ENCODE peak calls at places on chromosome 10, in seven cellular contexts. N is neural progenitor cell; H is Panc1; O is CD8-positive, alpha-beta T cell; U is kidney; P is neuronal stem cell; X is endothelial cell of umbilical vein. G is an unnamed sample. For H3K4me1, the result is how much of the 10 kb centered on the place peaks cover.

GRCh38 chr10:93815304-93816091 is 57.8 kb downstream of the LGI1 start:
- DNase-seq in P (peak), U (no peak), H (no peak), X (no peak), O (no peak), N (peak), G (no peak)

GRCh38 chr10:74991435-74991834 is 120.0 kb upstream of the SAMD8 start:
- DNase-seq in P (no peak), H (peak), N (peak), X (no peak), U (no peak), O (no peak), G (peak)

GRCh38 chr10:24541239-24541753 is 182.4 kb downstream of the ARHGAP21 start:
- DNase-seq in H (no peak), P (no peak), U (no peak), N (no peak), O (no peak), X (no peak), G (no peak)

GRCh38 chr10:2948127-2948854 is 119.1 kb upstream of the PFKP start:
- DNase-seq in O (no peak), H (no peak), P (no peak), U (no peak), N (no peak), X (no peak), G (no peak)

GRCh38 chr10:67079126-67079525 is 153.3 kb downstream of the LRRTM3 start:
- DNase-seq in N (no peak), P (no peak), O (no peak), U (no peak), X (no peak), H (no peak), G (no peak)

GRCh38 chr10:1526427-1527055 is 210.8 kb downstream of the ADARB2 start:
- DNase-seq in O (no peak), N (no peak), X (no peak), P (no peak), H (no peak), U (peak), G (no peak)

GRCh38 chr10:73398024-73398423 is 15.8 kb downstream of the ANXA7 start:
- DNase-seq in N (no peak), P (no peak), O (no peak), X (no peak), H (no peak), U (no peak), G (no peak)

GRCh38 chr10:35487336-35488034 is 117.7 kb upstream of the GJD4 start:
- DNase-seq in H (no peak), X (no peak), P (no peak), N (no peak), O (no peak), U (no peak), G (no peak)

GRCh38 chr10:63206997-63207952 is 74.1 kb downstream of the NRBF2 start:
- DNase-seq in N (no peak), P (no peak), X (peak), O (no peak), U (no peak), H (no peak), G (peak)

GRCh38 chr10:5291501-5292195 is 73.1 kb upstream of the UCN3 start:
- DNase-seq in N (peak), U (no peak), P (no peak), O (peak), H (no peak), X (peak), G (peak)

GRCh38 chr10:19918800-19919199 is 102.6 kb downstream of the PLXDC2 start:
- DNase-seq in P (no peak), N (no peak), X (no peak), U (no peak), O (no peak), H (no peak), G (no peak)

GRCh38 chr10:116694253-116694926 is 48.0 kb downstream of the HSPA12A start:
- DNase-seq in H (no peak), P (no peak), N (peak), O (no peak), U (no peak), X (no peak), G (no peak)

DNA sequence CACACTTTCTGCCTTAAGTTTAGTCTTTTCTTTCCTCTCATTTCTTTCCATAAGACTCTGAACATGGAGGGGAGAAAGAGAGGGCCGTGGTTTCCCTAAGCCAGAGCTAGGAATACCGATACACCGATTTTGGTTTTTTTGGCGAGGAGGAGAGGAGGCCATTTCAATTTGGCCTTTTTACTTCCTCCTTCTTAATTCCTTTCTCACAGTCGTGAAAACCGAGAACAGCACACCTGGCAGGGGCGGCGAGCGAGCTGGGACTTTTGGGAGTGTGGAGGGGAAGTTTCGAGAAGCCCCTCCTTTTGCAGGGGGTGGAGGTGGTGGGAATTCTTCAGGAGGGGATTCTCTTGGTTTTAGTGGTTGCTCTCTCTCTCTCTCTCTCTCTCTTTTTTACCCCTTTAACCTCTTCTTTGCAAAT is 6.2 kb downstream of the GATA3 start:
- DNase-seq in N (no peak), H (no peak), P (peak), O (no peak), X (peak), U (no peak), G (no peak)
- H3K4me3 ChIP-seq in N (peak), H (no peak), P (no peak), O (peak), X (peak), U (peak), G (peak)

GRCh38 chr10:129530486-129531065 is 63.5 kb downstream of the MGMT start:
- DNase-seq in H (no peak), O (no peak), U (no peak), N (no peak), P (no peak), X (no peak), G (no peak)
- H3K4me1 ChIP-seq in H (under half), O (under half), U (under half), N (under half), P (under half), X (under half), G (under half)

DNA sequence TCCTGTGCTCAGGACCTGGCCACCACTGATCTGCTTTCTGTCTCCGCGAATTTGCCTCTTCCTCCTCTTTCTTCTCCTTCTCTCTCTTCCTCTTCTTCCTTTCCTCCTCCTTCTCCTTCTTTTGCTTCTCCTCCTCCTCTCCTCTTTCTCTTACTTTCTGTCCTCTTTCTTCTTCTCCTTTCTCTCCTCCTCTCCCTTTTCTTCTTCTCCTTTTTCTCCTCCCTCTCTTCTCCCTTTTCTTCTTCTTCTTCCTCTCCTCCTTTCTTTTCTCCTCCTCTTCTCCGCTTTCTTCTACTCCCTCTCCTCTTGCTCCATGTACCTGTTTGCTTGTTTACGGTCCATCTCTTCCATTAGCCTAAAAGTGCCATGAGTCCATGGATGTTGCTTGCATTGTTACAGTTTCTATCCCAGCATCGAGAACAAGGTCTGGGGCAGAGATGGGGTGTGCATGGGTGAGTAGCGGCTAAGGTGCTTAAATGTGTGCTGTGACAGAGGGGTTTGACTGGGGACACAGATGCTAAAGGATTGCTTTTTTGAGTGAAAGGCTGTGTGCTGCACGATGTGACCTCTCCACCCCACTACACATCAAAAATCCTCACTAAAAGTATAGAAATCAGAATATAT is 7.7 kb downstream of the SH2D4B start:
- DNase-seq in N (no peak), U (no peak), H (no peak), P (no peak), O (no peak), X (no peak), G (no peak)
- H3K27ac ChIP-seq in N (no peak), U (no peak), H (no peak), P (no peak), O (no peak), X (no peak), G (no peak)

GRCh38 chr10:11823122-11823988 is at the start of gene PROSER2:
- DNase-seq in O (peak), U (peak), H (no peak), N (peak), P (peak), X (peak), G (no peak)

GRCh38 chr10:11824376-11824775 is 1.2 kb downstream of the PROSER2 start:
- DNase-seq in O (no peak), P (no peak), X (peak), H (no peak), U (no peak), N (no peak), G (no peak)

GRCh38 chr10:11822809-11823121 is 391 bp upstream of the PROSER2 start:
- DNase-seq in X (no peak), O (no peak), N (no peak), P (no peak), U (no peak), H (no peak), G (no peak)

GRCh38 chr10:11824825-11825224 is 1.7 kb downstream of the PROSER2 start:
- DNase-seq in U (no peak), H (no peak), O (no peak), N (no peak), X (no peak), P (no peak), G (no peak)

DNA sequence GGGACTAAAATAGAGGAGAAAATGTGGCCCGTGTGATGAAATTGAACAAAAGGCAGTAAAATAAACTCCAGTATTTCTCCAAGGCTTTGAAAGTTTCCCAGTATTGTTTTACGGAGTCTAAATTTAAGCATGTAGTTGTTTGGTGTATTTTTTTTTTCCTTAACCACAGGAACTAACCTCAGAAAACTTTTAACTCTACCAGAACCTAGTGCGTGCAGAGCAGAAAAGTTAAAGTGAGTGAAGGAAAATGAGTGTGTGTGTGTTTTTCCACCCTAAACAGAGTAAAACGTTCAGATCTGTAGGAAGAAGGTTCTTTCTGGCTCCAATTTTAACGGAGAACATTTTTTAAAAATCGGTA is 812 bp downstream of the PROSER2 start:
- DNase-seq in X (peak), H (no peak), U (no peak), N (no peak), P (no peak), O (no peak), G (no peak)
- H3K4me3 ChIP-seq in X (peak), H (peak), U (peak), N (peak), P (peak), O (peak), G (no peak)

GRCh38 chr10:99929360-99929759 is 80.4 kb downstream of the DNMBP start:
- DNase-seq in U (no peak), O (no peak), N (no peak), X (no peak), P (no peak), H (no peak), G (no peak)
- H3K4me1 ChIP-seq in U (under half), O (under half), N (under half), X (half or more), P (under half), H (half or more), G (under half)

GRCh38 chr10:112801748-112802147 is 148.3 kb upstream of the TCF7L2 start:
- DNase-seq in P (no peak), U (no peak), O (no peak), X (no peak), H (no peak), N (no peak), G (no peak)

GRCh38 chr10:112802411-112803060 is 147.5 kb upstream of the TCF7L2 start:
- DNase-seq in N (no peak), H (no peak), P (no peak), X (no peak), O (no peak), U (no peak), G (no peak)

GRCh38 chr10:112799038-112799437 is 151.0 kb upstream of the TCF7L2 start:
- DNase-seq in P (no peak), O (no peak), U (no peak), X (no peak), H (no peak), N (no peak), G (no peak)

GRCh38 chr10:112799726-112800510 is 150.1 kb upstream of the TCF7L2 start:
- DNase-seq in P (no peak), H (no peak), X (no peak), U (no peak), O (no peak), N (no peak), G (no peak)

DNA sequence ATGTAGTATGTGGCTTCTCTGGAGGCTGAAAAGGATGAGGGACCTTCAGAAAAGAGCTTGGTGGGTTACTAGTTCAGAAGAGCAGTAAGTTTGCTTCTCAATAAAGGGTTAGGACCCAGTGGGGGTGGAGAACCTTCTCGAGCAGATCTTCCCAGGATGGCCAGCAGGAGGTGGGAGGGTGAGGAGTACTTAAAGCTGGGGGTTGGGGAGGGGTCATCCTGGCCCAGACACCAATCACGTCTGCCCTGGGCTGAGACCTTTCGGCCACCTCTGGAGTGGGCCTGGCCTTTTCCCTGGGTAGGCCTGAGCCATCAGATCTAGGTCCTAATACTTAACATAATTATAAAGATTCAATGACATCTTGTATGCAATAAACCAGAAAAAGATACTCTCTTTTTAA is 149.0 kb upstream of the TCF7L2 start:
- DNase-seq in N (no peak), U (no peak), P (no peak), O (no peak), H (no peak), X (no peak), G (no peak)
- H3K27ac ChIP-seq in N (no peak), U (no peak), P (no peak), O (no peak), H (peak), X (no peak), G (no peak)

GRCh38 chr10:16260388-16260787 is 176.4 kb upstream of the PTER start:
- DNase-seq in H (no peak), N (no peak), U (no peak), P (no peak), X (no peak), O (no peak), G (no peak)
- H3K4me3 ChIP-seq in H (no peak), N (no peak), U (no peak), P (no peak), X (no peak), O (no peak), G (no peak)